ENCODE peak calls at places on chromosomes 7 and 10, in nine cellular contexts. One of them, this sample, is unnamed.
A peak's percentile ranks its signal among the peaks of the same experiment; 100 is the strongest.

GRCh38 chr10:48811461-48811860 is 126.8 kb downstream of the WDFY4 start:
- DNase-seq in mesenchymal stem cell: no peak
- DNase-seq in epithelial cell of esophagus: peak; percentile 63
- DNase-seq in pancreas: no peak
- DNase-seq in AG04449: no peak
- DNase-seq in colonic mucosa: no peak
- DNase-seq in NB4: no peak
- DNase-seq in aorta: no peak
- DNase-seq in HCT116: no peak
- DNase-seq in this sample: no peak

GRCh38 chr7:2968616-2969397 is 74.9 kb downstream of the CARD11 start:
- DNase-seq in colonic mucosa: no peak
- DNase-seq in aorta: no peak
- DNase-seq in AG04449: no peak
- DNase-seq in mesenchymal stem cell: no peak
- DNase-seq in pancreas: no peak
- DNase-seq in epithelial cell of esophagus: no peak
- DNase-seq in HCT116: no peak
- DNase-seq in NB4: no peak
- DNase-seq in this sample: no peak

GRCh38 chr10:32140403-32140802 is 84.2 kb upstream of the KIF5B start:
- DNase-seq in mesenchymal stem cell: no peak
- DNase-seq in NB4: no peak
- DNase-seq in AG04449: no peak
- DNase-seq in pancreas: no peak
- DNase-seq in colonic mucosa: no peak
- DNase-seq in epithelial cell of esophagus: no peak
- DNase-seq in HCT116: no peak
- DNase-seq in aorta: no peak
- DNase-seq in this sample: no peak

GRCh38 chr10:127990846-127991542 is 84.1 kb downstream of the PTPRE start:
- DNase-seq in mesenchymal stem cell: peak; percentile 90
- DNase-seq in HCT116: peak; percentile 65
- DNase-seq in AG04449: peak; percentile 17
- DNase-seq in pancreas: no peak
- DNase-seq in epithelial cell of esophagus: peak; percentile 92
- DNase-seq in NB4: no peak
- DNase-seq in colonic mucosa: no peak
- DNase-seq in aorta: no peak
- DNase-seq in this sample: no peak

GRCh38 chr7:33040803-33041516 is 21.6 kb downstream of the NT5C3A start:
- DNase-seq in colonic mucosa: peak; percentile 85
- DNase-seq in pancreas: peak; percentile 45
- DNase-seq in epithelial cell of esophagus: peak; percentile 93
- DNase-seq in mesenchymal stem cell: peak; percentile 29
- DNase-seq in aorta: no peak
- DNase-seq in AG04449: no peak
- DNase-seq in HCT116: no peak
- DNase-seq in NB4: peak; percentile 42
- DNase-seq in this sample: no peak

GRCh38 chr7:100190059-100190711 is 12.5 kb downstream of the STAG3 start:
- DNase-seq in HCT116: peak; percentile 42
- DNase-seq in pancreas: no peak
- DNase-seq in colonic mucosa: no peak
- DNase-seq in epithelial cell of esophagus: peak; percentile 47
- DNase-seq in mesenchymal stem cell: peak; percentile 51
- DNase-seq in NB4: peak; percentile 66
- DNase-seq in AG04449: no peak
- DNase-seq in aorta: no peak
- DNase-seq in this sample: no peak

GRCh38 chr7:137816696-137817320 is 30.0 kb downstream of the DGKI start:
- DNase-seq in aorta: no peak
- DNase-seq in epithelial cell of esophagus: peak; percentile 27
- DNase-seq in colonic mucosa: no peak
- DNase-seq in AG04449: no peak
- DNase-seq in NB4: peak; percentile 33
- DNase-seq in HCT116: no peak
- DNase-seq in pancreas: no peak
- DNase-seq in mesenchymal stem cell: peak; percentile 1
- DNase-seq in this sample: no peak

GRCh38 chr7:2934984-2935740 is 91.1 kb upstream of the GNA12 start:
- DNase-seq in epithelial cell of esophagus: no peak
- DNase-seq in AG04449: no peak
- DNase-seq in pancreas: no peak
- DNase-seq in HCT116: no peak
- DNase-seq in colonic mucosa: no peak
- DNase-seq in aorta: peak; percentile 65
- DNase-seq in NB4: no peak
- DNase-seq in mesenchymal stem cell: no peak
- DNase-seq in this sample: peak; percentile 29

GRCh38 chr10:48456361-48456804 is 148.5 kb downstream of the ARHGAP22 start:
- DNase-seq in NB4: peak; percentile 84
- DNase-seq in epithelial cell of esophagus: no peak
- DNase-seq in mesenchymal stem cell: peak; percentile 13
- DNase-seq in HCT116: no peak
- DNase-seq in aorta: peak; percentile 77
- DNase-seq in colonic mucosa: peak; percentile 30
- DNase-seq in pancreas: no peak
- DNase-seq in AG04449: no peak
- DNase-seq in this sample: peak; percentile 79

GRCh38 chr7:103851357-103851756 is 138.1 kb downstream of the RELN start:
- DNase-seq in mesenchymal stem cell: no peak
- DNase-seq in pancreas: no peak
- DNase-seq in AG04449: no peak
- DNase-seq in HCT116: no peak
- DNase-seq in aorta: no peak
- DNase-seq in NB4: peak; percentile 44
- DNase-seq in epithelial cell of esophagus: peak; percentile 42
- DNase-seq in colonic mucosa: no peak
- DNase-seq in this sample: no peak

GRCh38 chr10:21057989-21058388 is 160.9 kb upstream of the NEBL start:
- DNase-seq in colonic mucosa: no peak
- DNase-seq in HCT116: no peak
- DNase-seq in NB4: no peak
- DNase-seq in epithelial cell of esophagus: no peak
- DNase-seq in pancreas: no peak
- DNase-seq in mesenchymal stem cell: no peak
- DNase-seq in aorta: no peak
- DNase-seq in AG04449: no peak
- DNase-seq in this sample: no peak

GRCh38 chr7:116227678-116228239 is 17.4 kb downstream of the TES start:
- DNase-seq in pancreas: no peak
- DNase-seq in aorta: no peak
- DNase-seq in epithelial cell of esophagus: peak; percentile 83
- DNase-seq in AG04449: peak; percentile 70
- DNase-seq in colonic mucosa: no peak
- DNase-seq in HCT116: no peak
- DNase-seq in mesenchymal stem cell: peak; percentile 28
- DNase-seq in NB4: no peak
- DNase-seq in this sample: no peak

GRCh38 chr10:26488344-26488743 is 50.2 kb downstream of the APBB1IP start:
- DNase-seq in aorta: no peak
- DNase-seq in NB4: no peak
- DNase-seq in pancreas: no peak
- DNase-seq in AG04449: no peak
- DNase-seq in epithelial cell of esophagus: no peak
- DNase-seq in HCT116: no peak
- DNase-seq in mesenchymal stem cell: peak; percentile 4
- DNase-seq in colonic mucosa: no peak
- DNase-seq in this sample: no peak

GRCh38 chr7:26398436-26399308 is 107.0 kb downstream of the SNX10 start:
- DNase-seq in aorta: peak; percentile 81
- DNase-seq in NB4: peak; percentile 95
- DNase-seq in colonic mucosa: peak; percentile 67
- DNase-seq in HCT116: no peak
- DNase-seq in epithelial cell of esophagus: peak; percentile 35
- DNase-seq in mesenchymal stem cell: peak; percentile 52
- DNase-seq in AG04449: no peak
- DNase-seq in pancreas: peak; percentile 61
- DNase-seq in this sample: peak; percentile 88

GRCh38 chr7:127665922-127666321 is 13.9 kb downstream of the SND1 start:
- DNase-seq in pancreas: no peak
- DNase-seq in colonic mucosa: no peak
- DNase-seq in epithelial cell of esophagus: no peak
- DNase-seq in AG04449: no peak
- DNase-seq in NB4: no peak
- DNase-seq in aorta: no peak
- DNase-seq in HCT116: no peak
- DNase-seq in mesenchymal stem cell: no peak
- DNase-seq in this sample: no peak

GRCh38 chr10:77043364-77043763 is 594.2 kb downstream of the KCNMA1 start:
- DNase-seq in aorta: no peak
- DNase-seq in epithelial cell of esophagus: peak; percentile 31
- DNase-seq in HCT116: no peak
- DNase-seq in mesenchymal stem cell: no peak
- DNase-seq in NB4: no peak
- DNase-seq in pancreas: no peak
- DNase-seq in colonic mucosa: no peak
- DNase-seq in AG04449: no peak
- DNase-seq in this sample: no peak

GRCh38 chr10:43370671-43371215 is 693 bp upstream of the FXYD4 start:
- DNase-seq in epithelial cell of esophagus: no peak
- DNase-seq in NB4: no peak
- DNase-seq in pancreas: no peak
- DNase-seq in colonic mucosa: no peak
- DNase-seq in mesenchymal stem cell: no peak
- DNase-seq in HCT116: no peak
- DNase-seq in aorta: peak; percentile 54
- DNase-seq in AG04449: no peak
- DNase-seq in this sample: peak; percentile 30

GRCh38 chr7:8214162-8214897 is 47.6 kb downstream of the ICA1 start:
- DNase-seq in epithelial cell of esophagus: peak; percentile 11
- DNase-seq in aorta: no peak
- DNase-seq in HCT116: no peak
- DNase-seq in NB4: peak; percentile 30
- DNase-seq in AG04449: no peak
- DNase-seq in pancreas: no peak
- DNase-seq in mesenchymal stem cell: peak; percentile 73
- DNase-seq in colonic mucosa: no peak
- DNase-seq in this sample: no peak

GRCh38 chr10:28434063-28434462 is 98.9 kb upstream of the WAC start:
- DNase-seq in colonic mucosa: no peak
- DNase-seq in AG04449: no peak
- DNase-seq in aorta: no peak
- DNase-seq in epithelial cell of esophagus: no peak
- DNase-seq in HCT116: no peak
- DNase-seq in pancreas: no peak
- DNase-seq in NB4: no peak
- DNase-seq in mesenchymal stem cell: peak; percentile 2
- DNase-seq in this sample: no peak

GRCh38 chr7:130896898-130897514 is 163.0 kb upstream of the KLF14 start:
- DNase-seq in HCT116: peak; percentile 86
- DNase-seq in aorta: peak; percentile 93
- DNase-seq in mesenchymal stem cell: peak; percentile 89
- DNase-seq in AG04449: no peak
- DNase-seq in NB4: peak; percentile 81
- DNase-seq in epithelial cell of esophagus: peak; percentile 77
- DNase-seq in colonic mucosa: peak; percentile 85
- DNase-seq in pancreas: peak; percentile 74
- DNase-seq in this sample: peak; percentile 82

GRCh38 chr10:86673216-86673826 is 5.0 kb downstream of the LDB3 start:
- DNase-seq in colonic mucosa: no peak
- DNase-seq in AG04449: no peak
- DNase-seq in NB4: no peak
- DNase-seq in pancreas: no peak
- DNase-seq in HCT116: no peak
- DNase-seq in mesenchymal stem cell: no peak
- DNase-seq in epithelial cell of esophagus: no peak
- DNase-seq in aorta: no peak
- DNase-seq in this sample: no peak
- H3K4me3 ChIP-seq in colonic mucosa: no peak overlapping the region
- H3K4me3 ChIP-seq in AG04449: no peak overlapping the region
- H3K4me3 ChIP-seq in NB4: no peak overlapping the region
- H3K4me3 ChIP-seq in pancreas: no peak overlapping the region
- H3K4me3 ChIP-seq in HCT116: no peak overlapping the region
- H3K4me3 ChIP-seq in mesenchymal stem cell: no peak overlapping the region
- H3K4me3 ChIP-seq in epithelial cell of esophagus: no peak overlapping the region
- H3K4me3 ChIP-seq in aorta: no peak overlapping the region
- H3K4me3 ChIP-seq in this sample: no peak overlapping the region

DNA sequence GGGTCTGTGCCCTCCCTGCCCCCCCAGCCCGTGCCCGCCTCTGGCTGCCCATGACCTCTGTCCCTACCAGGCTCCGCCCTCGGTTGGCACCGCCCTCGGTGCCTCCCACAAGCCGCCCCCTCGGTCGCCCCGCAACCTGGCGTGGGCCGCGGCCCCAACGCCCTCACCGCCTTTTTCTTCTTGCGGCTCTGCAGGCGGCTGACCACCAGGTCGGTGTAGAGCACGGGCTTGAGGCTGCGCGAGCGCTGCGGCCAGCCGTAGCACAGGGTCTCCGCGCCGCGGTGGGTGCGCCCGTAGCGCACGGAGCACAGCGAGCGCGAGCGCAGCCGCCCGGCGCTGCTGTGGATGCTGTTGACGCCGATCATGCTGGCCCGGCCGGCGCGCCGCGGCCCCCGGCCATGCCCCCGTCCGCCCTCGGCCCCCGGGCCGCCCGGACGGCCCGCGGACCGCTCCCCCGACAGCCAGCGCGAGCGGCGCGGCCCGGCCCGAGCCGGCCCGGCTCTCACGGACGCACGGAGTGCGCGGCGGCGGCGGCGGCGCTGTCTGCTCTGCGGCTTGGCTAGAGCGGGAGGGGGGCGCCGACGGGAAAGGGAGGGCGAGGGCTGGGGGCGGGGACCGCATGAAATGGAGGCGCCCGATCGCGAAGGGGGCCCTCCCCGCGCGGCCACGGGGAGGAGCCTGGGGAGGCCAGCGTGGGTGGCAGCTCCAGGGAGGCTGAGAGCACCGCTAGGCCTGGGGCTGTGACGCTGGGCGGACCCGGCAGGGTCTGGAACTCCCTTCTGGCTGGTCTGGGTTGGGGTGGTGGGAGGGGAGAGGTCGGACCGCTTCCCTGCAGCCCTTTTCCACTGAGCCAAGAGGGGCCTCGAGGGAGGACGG is 9.6 kb downstream of the PSD start:
- DNase-seq in AG04449: no peak
- DNase-seq in epithelial cell of esophagus: no peak
- DNase-seq in HCT116: no peak
- DNase-seq in mesenchymal stem cell: peak; percentile 54
- DNase-seq in aorta: peak; percentile 81
- DNase-seq in NB4: no peak
- DNase-seq in pancreas: no peak
- DNase-seq in colonic mucosa: no peak
- DNase-seq in this sample: peak; percentile 47
- H3K4me3 ChIP-seq in AG04449: peak overlapping the region; percentile 52
- H3K4me3 ChIP-seq in epithelial cell of esophagus: peak overlapping the region; percentile 14
- H3K4me3 ChIP-seq in HCT116: peak overlapping the region; percentile 74
- H3K4me3 ChIP-seq in mesenchymal stem cell: peak overlapping the region; percentile 34
- H3K4me3 ChIP-seq in aorta: no peak overlapping the region
- H3K4me3 ChIP-seq in NB4: no peak overlapping the region
- H3K4me3 ChIP-seq in pancreas: no peak overlapping the region
- H3K4me3 ChIP-seq in colonic mucosa: peak overlapping the region; percentile 21
- H3K4me3 ChIP-seq in this sample: peak overlapping the region; percentile 45

GRCh38 chr10:35607475-35608316 is 2.6 kb downstream of the GJD4 start:
- DNase-seq in NB4: no peak
- DNase-seq in AG04449: no peak
- DNase-seq in aorta: no peak
- DNase-seq in mesenchymal stem cell: no peak
- DNase-seq in pancreas: no peak
- DNase-seq in epithelial cell of esophagus: peak; percentile 21
- DNase-seq in HCT116: no peak
- DNase-seq in colonic mucosa: no peak
- DNase-seq in this sample: peak; percentile 45
- H3K4me3 ChIP-seq in NB4: no peak overlapping the region
- H3K4me3 ChIP-seq in AG04449: peak overlapping the region; percentile 43
- H3K4me3 ChIP-seq in aorta: no peak overlapping the region
- H3K4me3 ChIP-seq in mesenchymal stem cell: no peak overlapping the region
- H3K4me3 ChIP-seq in pancreas: peak overlapping the region; percentile 19
- H3K4me3 ChIP-seq in epithelial cell of esophagus: peak overlapping the region; percentile 35
- H3K4me3 ChIP-seq in HCT116: no peak overlapping the region
- H3K4me3 ChIP-seq in colonic mucosa: peak overlapping the region; percentile 34
- H3K4me3 ChIP-seq in this sample: peak overlapping the region; percentile 52

GRCh38 chr10:110569736-110570135 is 2.2 kb downstream of the SMC3 start:
- DNase-seq in aorta: no peak
- DNase-seq in colonic mucosa: no peak
- DNase-seq in HCT116: no peak
- DNase-seq in pancreas: no peak
- DNase-seq in AG04449: no peak
- DNase-seq in NB4: no peak
- DNase-seq in epithelial cell of esophagus: no peak
- DNase-seq in mesenchymal stem cell: no peak
- DNase-seq in this sample: no peak
- H3K4me3 ChIP-seq in aorta: no peak overlapping the region
- H3K4me3 ChIP-seq in colonic mucosa: no peak overlapping the region
- H3K4me3 ChIP-seq in HCT116: no peak overlapping the region
- H3K4me3 ChIP-seq in pancreas: no peak overlapping the region
- H3K4me3 ChIP-seq in AG04449: no peak overlapping the region
- H3K4me3 ChIP-seq in NB4: peak overlapping the region; percentile 88
- H3K4me3 ChIP-seq in epithelial cell of esophagus: no peak overlapping the region
- H3K4me3 ChIP-seq in mesenchymal stem cell: no peak overlapping the region
- H3K4me3 ChIP-seq in this sample: no peak overlapping the region